ENCODE peak calls at places on chromosomes 13 and 19, in eight cellular contexts. R is ovary, W is sigmoid colon, T is suprapubic skin, S is transverse colon, E is A549, Z is stomach, V is H1. D is an unnamed sample.

GRCh38 chr19:40650749-40651305 is 39.6 kb downstream of the NUMBL start:
- DNase-seq in V (no peak), R (no peak), T (no peak), W (peak), Z (no peak), E (no peak), S (no peak), D (peak)

GRCh38 chr19:5123646-5124045 is 154.7 kb downstream of the KDM4B start:
- DNase-seq in W (no peak), R (no peak), T (no peak), V (no peak), S (no peak), E (no peak), Z (no peak), D (no peak)

GRCh38 chr19:33631628-33631995 is 9.9 kb downstream of the CHST8 start:
- DNase-seq in V (no peak), R (no peak), T (no peak), W (peak), S (no peak), E (no peak), Z (peak), D (no peak)

GRCh38 chr19:11978492-11979100 is 13.8 kb downstream of the ZNF763 start:
- DNase-seq in R (no peak), E (no peak), V (no peak), W (no peak), S (no peak), T (no peak), Z (no peak), D (no peak)

GRCh38 chr13:107884564-107884963 is 330.8 kb downstream of the LIG4 start:
- DNase-seq in R (no peak), S (no peak), W (no peak), E (no peak), V (no peak), Z (no peak), T (no peak), D (no peak)

GRCh38 chr19:45179063-45179847 is 671 bp downstream of the BLOC1S3 start:
- DNase-seq in E (no peak), S (peak), Z (peak), T (no peak), V (no peak), R (peak), W (no peak), D (no peak)

GRCh38 chr13:106818971-106819370 is 251.0 kb upstream of the ARGLU1 start:
- DNase-seq in W (no peak), R (no peak), Z (no peak), T (no peak), S (no peak), V (no peak), E (no peak), D (no peak)

GRCh38 chr13:29369060-29369743 is 226.3 kb downstream of the SLC7A1 start:
- DNase-seq in R (no peak), E (no peak), S (no peak), T (no peak), W (no peak), V (no peak), Z (no peak), D (no peak)

GRCh38 chr13:36819811-36820140 is 754 bp downstream of the RFXAP start:
- DNase-seq in T (no peak), R (no peak), S (no peak), W (no peak), E (no peak), Z (no peak), V (no peak), D (no peak)

GRCh38 chr19:50492303-50493052 is 15.8 kb upstream of the GARIN5A start:
- DNase-seq in T (no peak), W (peak), Z (no peak), E (no peak), S (no peak), V (no peak), R (no peak), D (no peak)

GRCh38 chr19:36023432-36023831 is 9.2 kb downstream of the CLIP3 start:
- DNase-seq in S (no peak), W (no peak), Z (no peak), E (no peak), R (no peak), T (no peak), V (no peak), D (no peak)

GRCh38 chr19:39941615-39942507 is 7.4 kb upstream of the FCGBP start:
- DNase-seq in Z (peak), E (no peak), S (peak), W (no peak), T (no peak), V (no peak), R (no peak), D (no peak)

GRCh38 chr19:3073931-3074595 is 11.8 kb upstream of the TLE5 start:
- DNase-seq in R (no peak), V (no peak), Z (no peak), E (no peak), S (peak), W (no peak), T (no peak), D (no peak)

GRCh38 chr13:40803316-40803715 is 13.9 kb downstream of the SLC25A15 start:
- DNase-seq in T (no peak), W (no peak), R (no peak), E (no peak), S (no peak), V (no peak), Z (no peak), D (no peak)

GRCh38 chr19:16446108-16447014 is 25.4 kb downstream of the EPS15L1 start:
- DNase-seq in T (no peak), Z (no peak), R (no peak), W (no peak), E (no peak), V (no peak), S (no peak), D (no peak)

GRCh38 chr13:108218044-108218974 is at the start of gene ABHD13:
- DNase-seq in Z (peak), T (peak), V (peak), E (peak), S (peak), R (peak), W (peak), D (peak)

GRCh38 chr13:22014469-22014868 is 343.6 kb downstream of the FGF9 start:
- DNase-seq in Z (no peak), E (no peak), V (no peak), T (no peak), S (no peak), W (no peak), R (no peak), D (no peak)

GRCh38 chr19:7542556-7543348 is 7.2 kb downstream of the PNPLA6 start:
- DNase-seq in R (peak), W (no peak), V (no peak), S (no peak), Z (no peak), T (no peak), E (no peak), D (no peak)

GRCh38 chr13:42808572-42808971 is 27.2 kb downstream of the FAM216B start:
- DNase-seq in V (no peak), T (no peak), W (no peak), E (no peak), S (no peak), Z (no peak), R (no peak), D (no peak)

GRCh38 chr19:44512326-44513298 is 12.3 kb upstream of the ZNF180 start:
- DNase-seq in T (no peak), Z (no peak), V (peak), S (peak), W (no peak), R (no peak), E (peak), D (no peak)

GRCh38 chr13:22110368-22110767 is 439.5 kb downstream of the FGF9 start:
- DNase-seq in V (no peak), W (no peak), T (no peak), Z (no peak), R (no peak), E (no peak), S (no peak), D (no peak)

GRCh38 chr13:95083758-95084157 is 217.5 kb downstream of the ABCC4 start:
- DNase-seq in R (no peak), V (no peak), T (no peak), E (no peak), S (no peak), W (no peak), Z (no peak), D (no peak)

GRCh38 chr13:62360609-62361008 is 945.0 kb upstream of the PCDH20 start:
- DNase-seq in Z (no peak), W (no peak), R (no peak), S (no peak), E (no peak), V (no peak), T (no peak), D (no peak)

GRCh38 chr13:44920013-44920412 is 69.3 kb downstream of the NUFIP1 start:
- DNase-seq in V (no peak), W (no peak), E (no peak), S (no peak), R (no peak), T (no peak), Z (no peak), D (no peak)

GRCh38 chr13:98466634-98467236 is 110.2 kb downstream of the STK24 start:
- DNase-seq in S (peak), Z (no peak), V (no peak), T (peak), E (peak), R (no peak), W (peak), D (no peak)

GRCh38 chr19:32682317-32682716 is 6.7 kb downstream of the RGS9BP start:
- DNase-seq in W (no peak), R (no peak), T (no peak), S (no peak), E (no peak), V (no peak), Z (no peak), D (no peak)

GRCh38 chr19:16025108-16026101 is 50.9 kb upstream of the TPM4 start:
- DNase-seq in R (no peak), W (peak), S (peak), Z (peak), E (peak), T (no peak), V (no peak), D (no peak)

GRCh38 chr19:52943134-52943883 is 19.4 kb downstream of the ZNF816 start:
- DNase-seq in R (no peak), S (no peak), T (no peak), V (no peak), E (no peak), W (peak), Z (no peak), D (no peak)

GRCh38 chr13:107512551-107512950 is 702.8 kb downstream of the LIG4 start:
- DNase-seq in T (no peak), Z (no peak), R (no peak), W (no peak), V (no peak), S (no peak), E (no peak), D (no peak)

GRCh38 chr13:50512602-50513527 is 330.6 kb downstream of the DLEU7 start:
- DNase-seq in E (no peak), Z (peak), W (peak), V (no peak), S (peak), T (no peak), R (peak), D (peak)

GRCh38 chr13:110044521-110045200 is 258.3 kb upstream of the IRS2 start:
- DNase-seq in Z (no peak), R (no peak), S (no peak), W (no peak), V (no peak), E (no peak), T (no peak), D (no peak)

GRCh38 chr13:110045202-110045601 is 258.8 kb upstream of the IRS2 start:
- DNase-seq in W (no peak), E (no peak), V (no peak), S (no peak), R (no peak), T (no peak), Z (no peak), D (no peak)

GRCh38 chr13:110045919-110046318 is 259.5 kb upstream of the IRS2 start:
- DNase-seq in W (no peak), E (no peak), S (no peak), R (no peak), Z (no peak), V (no peak), T (no peak), D (no peak)

GRCh38 chr13:110042253-110042652 is 255.9 kb upstream of the IRS2 start:
- DNase-seq in W (no peak), R (no peak), S (no peak), Z (no peak), T (no peak), E (no peak), V (no peak), D (no peak)

DNA sequence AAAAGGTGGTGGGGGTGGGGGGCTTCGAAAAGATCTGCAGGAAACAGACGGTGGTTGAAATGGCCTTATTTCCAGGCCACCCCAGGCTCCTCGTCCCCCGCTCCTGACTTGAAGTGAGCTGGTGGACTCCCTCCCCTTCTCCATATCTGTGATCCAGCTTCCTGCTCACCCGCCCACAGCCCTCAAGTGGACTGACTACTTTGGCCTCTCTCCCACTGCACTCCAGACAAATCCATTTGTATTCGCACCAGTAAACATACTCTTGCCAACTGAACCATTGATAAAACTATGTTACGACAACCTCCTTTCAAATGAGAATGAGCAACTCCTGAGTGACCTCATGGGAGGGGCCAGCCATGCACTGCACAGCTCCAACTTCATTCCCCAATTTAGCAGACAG is 259.4 kb downstream of the COL4A1 start:
- DNase-seq in S (no peak), R (peak), Z (peak), W (peak), E (no peak), V (no peak), T (no peak), D (no peak)
- TF ChIP-seq POLR2A in S (no peak), R (no peak), Z (no peak), W (no peak), E (no peak), V (no peak), T (no peak), D (no peak)

GRCh38 chr13:111319521-111319920 is 921 bp upstream of the TEX29 start:
- DNase-seq in V (no peak), R (no peak), Z (no peak), S (no peak), E (no peak), T (no peak), W (peak), D (no peak)
- TF ChIP-seq CTCF in V (no peak), R (no peak), Z (no peak), S (no peak), E (no peak), T (no peak), W (no peak), D (no peak)

GRCh38 chr13:53005631-53006030 is 23.0 kb upstream of the OLFM4 start:
- DNase-seq in W (no peak), V (no peak), T (no peak), E (no peak), S (no peak), R (no peak), Z (no peak), D (no peak)
- TF ChIP-seq EP300 in W (no peak), V (no peak), T (no peak), E (no peak), S (no peak), R (no peak), Z (no peak), D (no peak)

DNA sequence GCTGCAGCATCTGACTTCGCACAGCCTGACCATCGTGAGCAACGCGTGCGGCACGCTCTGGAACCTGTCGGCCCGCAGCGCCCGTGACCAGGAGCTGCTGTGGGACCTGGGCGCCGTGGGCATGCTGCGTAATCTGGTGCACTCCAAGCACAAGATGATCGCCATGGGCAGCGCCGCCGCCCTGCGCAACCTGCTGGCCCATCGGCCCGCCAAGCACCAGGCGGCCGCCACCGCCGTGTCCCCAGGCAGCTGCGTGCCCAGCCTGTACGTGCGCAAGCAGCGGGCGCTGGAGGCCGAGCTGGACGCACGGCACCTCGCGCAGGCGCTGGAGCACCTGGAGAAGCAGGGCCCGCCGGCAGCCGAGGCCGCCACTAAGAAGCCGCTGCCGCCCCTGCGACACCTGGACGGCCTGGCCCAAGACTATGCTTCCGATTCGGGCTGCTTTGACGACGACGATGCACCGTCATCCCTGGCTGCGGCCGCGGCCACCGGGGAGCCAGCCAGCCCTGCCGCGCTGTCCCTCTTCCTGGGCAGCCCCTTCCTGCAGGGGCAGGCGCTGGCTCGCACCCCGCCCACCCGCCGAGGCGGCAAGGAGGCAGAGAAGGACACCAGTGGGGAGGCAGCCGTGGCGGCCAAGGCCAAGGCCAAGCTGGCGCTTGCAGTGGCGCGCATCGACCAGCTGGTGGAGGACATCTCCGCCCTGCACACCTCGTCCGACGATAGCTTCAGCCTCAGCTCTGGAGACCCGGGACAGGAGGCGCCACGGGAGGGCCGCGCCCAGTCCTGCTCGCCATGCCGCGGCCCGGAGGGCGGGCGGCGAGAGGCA is 13.6 kb downstream of the C19orf25 start:
- DNase-seq in V (no peak), E (no peak), T (no peak), R (no peak), S (peak), W (no peak), Z (peak), D (no peak)
- TF ChIP-seq POLR2A in V (no peak), E (no peak), T (no peak), R (no peak), S (no peak), W (no peak), Z (no peak), D (no peak)